ENCODE peak calls at places on chromosome 17, in ten cellular contexts. B, Y, H, N, P, L, A, O, V and S are unnamed samples.

GRCh38 chr17:17540278-17540906 is 44.2 kb upstream of the RASD1 start:
- DNase-seq in H (peak), V (no peak), Y (no peak), O (no peak), P (no peak), N (no peak), L (no peak), A (no peak), B (no peak), S (no peak)

GRCh38 chr17:39508987-39509386 is 47.7 kb downstream of the CDK12 start:
- DNase-seq in A (no peak), N (no peak), P (no peak), L (no peak), Y (no peak), B (no peak), O (no peak), V (no peak), H (no peak), S (no peak)

GRCh38 chr17:57337390-57337789 is 81.1 kb downstream of the MSI2 start:
- DNase-seq in H (no peak), B (no peak), Y (no peak), O (no peak), N (peak), A (no peak), L (no peak), V (no peak), P (no peak), S (no peak)

GRCh38 chr17:64682261-64683181 is 20.4 kb upstream of the SMURF2 start:
- DNase-seq in H (no peak), O (no peak), Y (peak), A (no peak), B (no peak), L (no peak), P (no peak), V (no peak), N (no peak), S (no peak)

GRCh38 chr17:17837966-17838962 is 1.5 kb upstream of the SREBF1 start:
- DNase-seq in L (no peak), Y (peak), B (peak), V (no peak), H (peak), P (peak), O (peak), A (peak), N (peak), S (no peak)

GRCh38 chr17:70314506-70314905 is 145.2 kb downstream of the KCNJ2 start:
- DNase-seq in A (no peak), B (no peak), L (no peak), H (no peak), V (no peak), N (no peak), P (no peak), O (no peak), Y (no peak), S (no peak)

GRCh38 chr17:50210249-50211225 is 9.1 kb upstream of the COL1A1 start:
- DNase-seq in B (peak), N (peak), Y (peak), O (no peak), H (peak), V (no peak), A (no peak), L (no peak), P (peak), S (no peak)

GRCh38 chr17:77068915-77069314 is 71.9 kb upstream of the SEC14L1 start:
- DNase-seq in N (no peak), O (no peak), Y (no peak), P (peak), L (no peak), B (no peak), V (no peak), A (no peak), H (no peak), S (no peak)

GRCh38 chr17:82789051-82789592 is 37.3 kb downstream of the TBCD start:
- DNase-seq in B (no peak), A (no peak), V (no peak), O (no peak), Y (no peak), P (no peak), H (no peak), L (no peak), N (no peak), S (no peak)

GRCh38 chr17:75271955-75272847 is 1.2 kb upstream of the MIF4GD start:
- DNase-seq in O (no peak), Y (no peak), L (no peak), P (no peak), N (peak), B (peak), A (peak), V (no peak), H (no peak), S (no peak)

GRCh38 chr17:76000016-76000754 is 470 bp upstream of the CDK3 start:
- DNase-seq in P (peak), A (peak), Y (no peak), N (peak), B (peak), L (peak), O (no peak), H (peak), V (peak), S (peak)

GRCh38 chr17:82892869-82893565 is 53.2 kb upstream of the ZNF750 start:
- DNase-seq in O (no peak), P (no peak), L (no peak), Y (no peak), B (no peak), H (no peak), N (no peak), A (no peak), V (no peak), S (no peak)

GRCh38 chr17:15893333-15894024 is 51.5 kb upstream of the ADORA2B start:
- DNase-seq in B (no peak), L (no peak), V (no peak), N (no peak), A (no peak), H (no peak), O (no peak), P (no peak), Y (no peak), S (no peak)

GRCh38 chr17:30964878-30965277 is 6.0 kb upstream of the RNF135 start:
- DNase-seq in P (peak), O (no peak), V (no peak), N (no peak), Y (peak), A (no peak), L (no peak), B (no peak), H (no peak), S (no peak)

GRCh38 chr17:77416096-77416713 is 275.4 kb downstream of the SEC14L1 start:
- DNase-seq in O (no peak), N (no peak), Y (no peak), V (no peak), L (no peak), H (no peak), A (no peak), B (no peak), P (no peak), S (no peak)

GRCh38 chr17:54992797-54993639 is 24.5 kb downstream of the STXBP4 start:
- DNase-seq in N (no peak), Y (peak), O (no peak), A (peak), L (peak), V (no peak), B (no peak), P (peak), H (no peak), S (peak)

GRCh38 chr17:68821860-68822693 is 133.1 kb downstream of the ABCA8 start:
- DNase-seq in O (no peak), H (no peak), A (no peak), P (peak), Y (peak), V (no peak), B (no peak), N (peak), L (no peak), S (no peak)

GRCh38 chr17:48429638-48430586 is at the start of gene SKAP1:
- DNase-seq in A (no peak), B (peak), N (peak), L (peak), Y (no peak), P (no peak), O (no peak), V (peak), H (peak), S (peak)

GRCh38 chr17:55458977-55459376 is 37.3 kb upstream of the MMD start:
- DNase-seq in P (peak), H (no peak), V (peak), L (no peak), Y (peak), O (no peak), B (no peak), N (no peak), A (no peak), S (no peak)

GRCh38 chr17:4040784-4041183 is 76.5 kb upstream of the ATP2A3 start:
- DNase-seq in H (no peak), O (no peak), L (no peak), V (no peak), A (no peak), P (no peak), B (no peak), Y (no peak), N (no peak), S (no peak)

GRCh38 chr17:81125573-81126081 is 39.7 kb upstream of the PVALEF start:
- DNase-seq in Y (no peak), P (no peak), O (no peak), H (no peak), V (no peak), L (no peak), N (no peak), A (no peak), B (no peak), S (no peak)

GRCh38 chr17:15463363-15463762 is 4.1 kb downstream of the CDRT4 start:
- DNase-seq in L (no peak), N (peak), O (no peak), A (no peak), V (no peak), P (peak), B (peak), Y (peak), H (peak), S (no peak)

GRCh38 chr17:37702605-37703004 is 42.3 kb downstream of the HNF1B start:
- DNase-seq in V (no peak), O (no peak), P (peak), N (no peak), L (no peak), H (no peak), Y (peak), A (no peak), B (no peak), S (no peak)

GRCh38 chr17:49996121-49996494 is 1.1 kb upstream of the DLX3 start:
- DNase-seq in Y (no peak), A (no peak), N (no peak), L (peak), V (no peak), P (no peak), O (no peak), H (no peak), B (no peak), S (peak)

GRCh38 chr17:76866203-76866602 is 2.0 kb upstream of the MGAT5B start:
- DNase-seq in V (no peak), N (no peak), Y (no peak), O (no peak), P (no peak), L (no peak), A (no peak), B (no peak), H (no peak), S (no peak)

GRCh38 chr17:45288825-45289224 is 26.9 kb upstream of the SPATA32 start:
- DNase-seq in Y (no peak), L (no peak), B (no peak), V (no peak), P (no peak), O (no peak), N (no peak), A (no peak), H (no peak), S (no peak)

GRCh38 chr17:58338907-58339774 is 10.5 kb upstream of the TSPOAP1 start:
- DNase-seq in O (no peak), H (peak), V (peak), B (peak), A (peak), Y (peak), N (peak), P (no peak), L (peak), S (peak)

GRCh38 chr17:82593590-82594087 is 54.6 kb downstream of the WDR45B start:
- DNase-seq in N (peak), B (no peak), L (no peak), P (no peak), Y (peak), A (no peak), V (no peak), O (no peak), H (no peak), S (no peak)

GRCh38 chr17:55462711-55463110 is 41.1 kb upstream of the MMD start:
- DNase-seq in O (no peak), P (no peak), B (no peak), Y (peak), N (no peak), A (no peak), V (no peak), H (no peak), L (no peak), S (no peak)

GRCh38 chr17:65514082-65514481 is 47.4 kb downstream of the AXIN2 start:
- DNase-seq in Y (peak), O (no peak), A (no peak), P (peak), H (no peak), L (no peak), B (no peak), V (no peak), N (no peak), S (no peak)

GRCh38 chr17:41894791-41895331 is 23.9 kb downstream of the ACLY start:
- DNase-seq in V (no peak), N (no peak), H (no peak), O (peak), Y (peak), L (no peak), P (peak), B (no peak), A (no peak), S (no peak)

GRCh38 chr17:68403122-68403521 is 54.2 kb downstream of the WIPI1 start:
- DNase-seq in Y (peak), B (no peak), O (peak), N (no peak), A (no peak), P (no peak), L (no peak), H (no peak), V (no peak), S (no peak)

GRCh38 chr17:60087882-60088669 is 9.4 kb upstream of the HEATR6 start:
- DNase-seq in V (no peak), A (no peak), P (peak), L (no peak), H (no peak), Y (peak), O (no peak), B (peak), N (peak), S (no peak)

GRCh38 chr17:30827082-30827481 is 2.6 kb upstream of the CRLF3 start:
- DNase-seq in B (no peak), P (no peak), O (no peak), V (no peak), Y (no peak), H (no peak), N (no peak), L (no peak), A (no peak), S (no peak)

GRCh38 chr17:32335647-32336046 is 6.3 kb downstream of the C17orf75 start:
- DNase-seq in N (no peak), B (no peak), A (no peak), H (no peak), Y (peak), O (no peak), L (no peak), V (no peak), P (peak), S (no peak)

GRCh38 chr17:32342603-32343325 is 791 bp upstream of the C17orf75 start:
- DNase-seq in H (no peak), L (no peak), O (no peak), Y (no peak), A (no peak), N (no peak), V (no peak), B (no peak), P (no peak), S (no peak)

GRCh38 chr17:32345953-32346600 is 3.9 kb upstream of the ZNF207 start:
- DNase-seq in V (no peak), A (no peak), N (no peak), B (no peak), Y (no peak), P (no peak), H (no peak), L (no peak), O (no peak), S (no peak)

GRCh38 chr17:32341857-32342602 is at the start of gene C17orf75:
- DNase-seq in N (peak), A (peak), O (peak), Y (peak), B (peak), L (peak), H (peak), P (peak), V (peak), S (peak)

DNA sequence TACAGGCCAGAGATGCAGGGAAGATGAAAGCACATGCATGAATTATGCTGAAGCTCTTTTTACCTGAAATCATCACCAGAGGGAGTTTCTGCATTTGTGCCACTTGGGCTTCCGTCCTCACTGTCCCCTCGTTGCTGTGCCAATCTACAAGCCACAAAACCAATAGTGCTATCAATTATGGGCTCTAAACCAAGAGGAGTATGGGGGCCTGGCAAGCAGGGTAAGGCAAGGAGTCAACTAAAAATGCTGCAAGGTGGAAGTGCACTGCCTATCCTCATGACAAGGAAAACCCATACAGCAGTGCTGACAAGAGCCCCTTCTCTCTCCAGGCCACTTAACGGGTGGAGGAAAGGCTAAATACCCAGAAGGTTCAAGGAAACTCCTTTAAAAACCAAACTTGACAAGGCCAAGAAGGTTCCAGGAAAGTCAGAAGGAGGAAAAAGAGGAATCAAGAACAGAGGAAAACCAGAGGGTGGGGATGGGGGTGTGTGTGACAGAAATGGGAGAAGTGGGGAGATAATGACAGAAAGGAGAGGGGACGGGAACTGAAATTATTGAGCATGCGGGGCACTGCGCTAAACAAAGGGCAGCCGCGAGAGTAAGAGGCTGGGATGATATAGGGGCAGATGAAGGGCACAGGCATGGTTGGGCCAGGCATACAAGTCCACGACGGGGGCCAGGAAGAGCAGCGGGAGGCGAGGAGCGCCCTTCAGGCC is 674 bp downstream of the C17orf75 start:
- DNase-seq in Y (no peak), N (no peak), B (no peak), H (no peak), O (no peak), P (peak), A (peak), V (no peak), L (peak), S (peak)
- TF ChIP-seq CTCF in Y (no peak), N (no peak), B (no peak), H (peak), O (no peak), P (peak), A (peak), V (no peak), L (no peak), S (no peak)

GRCh38 chr17:28416703-28417311 is 10.8 kb upstream of the SLC46A1 start:
- DNase-seq in H (peak), P (peak), A (peak), Y (peak), N (peak), B (peak), O (peak), V (peak), L (peak), S (peak)
- TF ChIP-seq CTCF in H (peak), P (peak), A (peak), Y (peak), N (peak), B (peak), O (no peak), V (peak), L (peak), S (peak)

DNA sequence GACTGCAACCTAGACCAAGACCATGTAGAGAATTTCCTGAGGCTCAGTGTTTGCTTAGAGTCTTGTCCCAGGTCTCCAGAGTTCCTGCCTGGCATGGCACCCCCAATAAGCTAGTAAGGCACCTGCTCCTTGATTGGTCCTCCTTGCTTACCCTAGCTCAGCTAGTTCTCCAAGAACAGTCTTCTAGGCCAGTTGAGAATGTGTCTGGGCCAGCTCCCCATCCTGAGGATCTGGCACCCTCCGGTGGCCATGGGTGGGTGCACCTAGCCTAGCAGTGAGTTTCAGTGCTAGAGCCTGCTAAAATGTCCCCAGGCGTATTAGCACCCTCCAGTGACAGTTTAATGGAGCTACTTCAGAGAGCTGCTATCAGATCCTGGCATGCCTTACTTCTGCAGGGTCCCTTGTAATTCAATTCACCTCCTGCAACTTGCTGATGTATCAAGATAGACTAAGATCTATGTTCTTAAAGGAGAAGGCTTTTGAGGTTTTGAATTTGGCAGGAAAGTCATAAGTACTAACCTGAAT is 44.4 kb upstream of the MED13 start:
- DNase-seq in A (peak), O (no peak), P (peak), L (peak), Y (peak), V (peak), N (peak), B (peak), H (peak), S (peak)
- TF ChIP-seq CTCF in A (peak), O (no peak), P (peak), L (peak), Y (peak), V (no peak), N (peak), B (peak), H (peak), S (peak)

DNA sequence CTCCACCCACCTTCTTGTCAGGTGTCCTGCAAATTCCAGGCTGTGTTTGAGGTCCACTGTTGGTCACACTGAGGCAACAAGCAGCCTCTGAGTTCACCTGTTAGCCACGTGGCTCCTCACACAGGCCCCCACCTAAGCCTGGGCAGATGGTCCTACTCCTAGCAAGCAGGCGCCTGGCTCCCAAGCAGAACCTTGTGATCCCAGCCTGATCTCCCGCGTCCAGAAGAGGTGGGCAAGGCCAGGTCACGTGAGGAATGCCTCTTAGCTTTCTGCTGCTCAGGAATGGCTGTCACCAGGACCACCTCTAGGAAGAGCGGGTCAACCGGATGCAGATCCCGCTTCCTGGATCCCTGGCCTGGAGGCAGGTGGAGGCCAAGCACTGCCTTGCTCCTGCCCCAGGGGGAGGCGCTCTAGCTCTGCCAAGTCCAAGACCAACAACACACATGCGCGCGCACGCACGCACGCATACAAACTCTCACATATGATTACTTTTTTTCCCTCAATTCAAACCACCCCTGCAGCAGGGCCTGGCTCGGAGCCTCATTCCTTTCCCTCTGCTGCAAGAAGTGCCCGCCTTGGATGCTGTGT is 9.5 kb downstream of the CYB561 start:
- DNase-seq in B (peak), V (no peak), A (no peak), O (no peak), H (peak), P (no peak), Y (peak), L (no peak), N (no peak), S (no peak)
- TF ChIP-seq CTCF in B (peak), V (no peak), A (peak), O (no peak), H (no peak), P (no peak), Y (peak), L (no peak), N (no peak), S (no peak)

DNA sequence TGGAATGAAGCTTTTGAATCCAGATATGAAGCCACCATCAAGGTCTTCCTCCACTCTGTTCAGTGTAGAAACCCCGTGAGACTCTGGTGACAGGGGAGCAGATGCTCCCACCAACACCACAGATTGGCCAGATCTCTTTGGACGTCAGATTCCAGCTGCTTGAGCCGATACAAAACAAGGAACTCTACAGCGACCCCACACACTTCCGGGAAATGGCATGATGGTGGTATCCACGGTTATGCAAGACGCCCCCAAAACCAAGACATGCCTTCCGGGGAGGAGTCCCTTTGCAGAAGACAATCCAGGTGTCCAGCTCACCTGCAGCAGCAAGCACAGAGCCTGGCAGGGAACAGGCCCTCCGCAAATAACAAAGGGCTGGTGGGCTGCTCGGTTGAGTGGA is 19.8 kb upstream of the PITPNA start:
- DNase-seq in A (no peak), O (no peak), V (no peak), Y (no peak), B (no peak), P (no peak), L (no peak), H (no peak), N (no peak), S (no peak)
- TF ChIP-seq CTCF in A (no peak), O (no peak), V (no peak), Y (no peak), B (no peak), P (no peak), L (no peak), H (no peak), N (no peak), S (no peak)

GRCh38 chr17:79028496-79029326 is 4.7 kb downstream of the C1QTNF1 start:
- DNase-seq in P (no peak), V (no peak), O (no peak), L (peak), H (no peak), B (no peak), A (no peak), Y (no peak), N (peak), S (no peak)
- TF ChIP-seq CTCF in P (peak), V (no peak), O (no peak), L (peak), H (no peak), B (peak), A (peak), Y (peak), N (peak), S (no peak)